ENCODE peak calls at places on chromosomes 5 and 9, in seven cellular contexts. Z, A, V, Y, L, Q and T are unnamed samples.

GRCh38 chr5:119537704-119538103 is 85.4 kb downstream of the HSD17B4 start:
- DNase-seq in Y (no peak), Z (peak), L (peak), V (peak), Q (peak), A (no peak), T (peak)

GRCh38 chr9:134826336-134827246 is 54.0 kb upstream of the FCN2 start:
- DNase-seq in A (no peak), L (no peak), Q (no peak), V (no peak), Z (no peak), Y (no peak), T (no peak)

GRCh38 chr5:74179701-74180100 is 460.8 kb downstream of the ENC1 start:
- DNase-seq in A (no peak), Y (no peak), V (no peak), L (no peak), Z (peak), Q (no peak), T (no peak)

GRCh38 chr9:34659592-34660253 is 2.7 kb downstream of the CCL27 start:
- DNase-seq in Y (no peak), A (no peak), L (no peak), Q (peak), Z (peak), V (peak), T (no peak)

GRCh38 chr5:1338196-1338490 is 6.8 kb downstream of the CLPTM1L start:
- DNase-seq in Y (no peak), Q (no peak), Z (no peak), L (no peak), A (no peak), V (no peak), T (no peak)

GRCh38 chr5:16869821-16870796 is 66.0 kb downstream of the MYO10 start:
- DNase-seq in Z (peak), Q (peak), A (no peak), L (no peak), Y (no peak), V (peak), T (no peak)

GRCh38 chr9:107243757-107244156 is 39.3 kb upstream of the RAD23B start:
- DNase-seq in Q (peak), A (no peak), V (peak), Z (peak), L (no peak), Y (no peak), T (peak)

GRCh38 chr9:109346904-109347303 is 26.0 kb upstream of the EPB41L4B start:
- DNase-seq in L (no peak), A (no peak), Y (no peak), Q (no peak), V (no peak), Z (no peak), T (peak)

GRCh38 chr5:116382025-116382873 is 192.4 kb downstream of the SEMA6A start:
- DNase-seq in V (no peak), Z (no peak), L (no peak), Q (no peak), A (no peak), Y (no peak), T (no peak)

GRCh38 chr5:135204151-135204600 is 170.1 kb upstream of the PITX1 start:
- DNase-seq in L (no peak), Z (peak), A (no peak), V (peak), Q (no peak), Y (no peak), T (peak)

GRCh38 chr9:132559711-132560110 is 22.7 kb upstream of the BARHL1 start:
- DNase-seq in Q (no peak), Z (no peak), A (no peak), Y (no peak), L (no peak), V (no peak), T (no peak)

GRCh38 chr9:89522261-89522978 is 24.5 kb upstream of the SEMA4D start:
- DNase-seq in L (no peak), A (no peak), Z (no peak), Y (no peak), V (no peak), Q (no peak), T (no peak)

GRCh38 chr9:133142657-133143592 is 20.8 kb downstream of the GBGT1 start:
- DNase-seq in Z (no peak), Q (peak), V (no peak), Y (no peak), L (no peak), A (no peak), T (no peak)

GRCh38 chr5:178335287-178336030 is 102.9 kb upstream of the PHYKPL start:
- DNase-seq in L (no peak), Q (no peak), Y (no peak), Z (no peak), A (no peak), V (no peak), T (no peak)

GRCh38 chr9:74666625-74667316 is 169.6 kb downstream of the RORB start:
- DNase-seq in Q (no peak), Y (no peak), A (no peak), Z (peak), V (peak), L (no peak), T (no peak)

GRCh38 chr5:96348536-96348935 is 84.5 kb downstream of the PCSK1 start:
- DNase-seq in Z (no peak), A (no peak), Q (no peak), V (no peak), Y (no peak), L (no peak), T (no peak)

GRCh38 chr9:124130277-124131075 is 118.9 kb downstream of the LHX2 start:
- DNase-seq in Q (no peak), L (no peak), Y (no peak), A (no peak), Z (no peak), V (no peak), T (no peak)

GRCh38 chr5:96516631-96517071 is 83.6 kb upstream of the PCSK1 start:
- DNase-seq in V (peak), Q (no peak), Y (no peak), L (no peak), Z (peak), A (no peak), T (no peak)

GRCh38 chr9:114339130-114339908 is 9.7 kb downstream of the ORM2 start:
- DNase-seq in Q (peak), L (peak), V (peak), Y (peak), A (peak), Z (peak), T (peak)

GRCh38 chr9:12923472-12924009 is 148.7 kb downstream of the LURAP1L start:
- DNase-seq in L (no peak), Y (no peak), Z (peak), V (peak), A (no peak), Q (no peak), T (no peak)

GRCh38 chr9:137294684-137295312 is 7.3 kb downstream of the NRARP start:
- DNase-seq in L (no peak), Y (peak), Q (no peak), A (no peak), V (peak), Z (peak), T (no peak)

GRCh38 chr9:104088416-104088815 is 5.7 kb upstream of the SMC2 start:
- DNase-seq in Z (peak), A (no peak), L (no peak), Q (no peak), Y (no peak), V (peak), T (no peak)

GRCh38 chr9:87336914-87337333 is 160.7 kb upstream of the DAPK1 start:
- DNase-seq in Q (peak), Y (no peak), A (peak), Z (peak), L (no peak), V (peak), T (peak)

GRCh38 chr5:612498-613424 is 621 bp downstream of the CEP72 start:
- DNase-seq in A (peak), V (peak), L (no peak), Y (no peak), Z (no peak), Q (no peak), T (peak)

GRCh38 chr5:180120221-180121101 is 48.9 kb upstream of the RNF130 start:
- DNase-seq in Z (no peak), Y (peak), Q (no peak), A (no peak), V (no peak), L (no peak), T (no peak)

GRCh38 chr5:112948455-112948854 is 26.4 kb upstream of the REEP5 start:
- DNase-seq in V (no peak), Q (no peak), A (no peak), L (no peak), Y (no peak), Z (no peak), T (no peak)

GRCh38 chr5:133245191-133246052 is 193.6 kb downstream of the HSPA4 start:
- DNase-seq in Z (peak), A (no peak), V (peak), L (peak), Q (peak), Y (no peak), T (peak)

GRCh38 chr9:17063535-17064135 is 71.2 kb upstream of the CNTLN start:
- DNase-seq in Q (peak), Y (peak), A (peak), Z (peak), L (no peak), V (peak), T (peak)

GRCh38 chr5:37184748-37185364 is 64.3 kb downstream of the CPLANE1 start:
- DNase-seq in L (no peak), A (no peak), Q (no peak), V (no peak), Z (no peak), Y (no peak), T (no peak)

GRCh38 chr5:103098993-103099392 is 20.9 kb downstream of the GIN1 start:
- DNase-seq in Z (no peak), Y (no peak), L (no peak), Q (no peak), A (no peak), V (no peak), T (peak)
- H3K23ac ChIP-seq in Z (no peak), Y (no peak), L (no peak), Q (no peak), A (no peak), V (no peak), T (no peak)

DNA sequence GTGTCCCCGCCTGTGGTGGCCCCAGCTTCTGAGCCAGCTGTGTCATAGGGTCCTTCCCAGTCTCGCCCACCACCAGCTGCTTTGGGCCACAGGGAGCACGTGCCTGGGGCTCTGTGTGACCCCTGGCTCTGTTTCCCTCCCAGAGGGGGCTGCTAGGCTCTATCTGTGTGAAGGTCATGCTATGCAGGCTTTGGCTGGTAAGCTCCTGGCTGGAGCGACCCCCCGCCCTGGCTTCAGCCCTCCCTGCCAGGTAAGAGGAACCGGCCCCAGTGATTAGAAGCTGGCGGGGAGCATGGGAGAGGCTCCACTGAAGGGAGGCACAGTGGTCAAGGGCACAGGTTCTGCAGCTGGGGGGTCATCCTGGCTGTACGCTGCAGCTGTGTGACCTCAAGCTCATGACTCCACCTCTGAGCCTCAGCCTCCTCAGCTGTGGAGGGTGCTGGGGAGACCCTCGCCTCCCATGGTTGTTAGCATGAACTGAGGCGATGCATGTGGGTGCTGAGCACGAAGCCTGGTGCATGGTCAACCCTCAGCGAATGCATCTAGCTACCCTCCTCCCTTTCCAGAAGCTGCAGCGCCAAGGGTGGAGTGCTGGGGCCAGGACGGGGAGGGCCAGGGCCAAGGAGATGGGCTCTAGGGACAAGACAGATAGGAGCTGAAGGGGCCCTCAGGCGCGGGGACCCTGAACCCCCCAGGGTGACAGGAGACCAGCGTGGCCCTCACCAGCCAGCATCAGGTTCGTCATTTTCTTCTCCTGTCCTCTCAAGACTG is 163.8 kb upstream of the MVB12B start:
- DNase-seq in L (no peak), V (no peak), A (no peak), Z (no peak), Q (no peak), Y (no peak), T (no peak)
- H2AK5ac ChIP-seq in L (no peak), V (no peak), A (peak), Z (no peak), Q (no peak), Y (no peak), T (no peak)

GRCh38 chr9:81589819-81590218 is 99.5 kb downstream of the TLE1 start:
- DNase-seq in Q (no peak), L (no peak), Z (no peak), Y (no peak), V (no peak), A (no peak), T (no peak)
- H3K27ac ChIP-seq in Q (no peak), L (no peak), Z (no peak), Y (no peak), V (no peak), A (no peak), T (no peak)

GRCh38 chr9:72485821-72486605 is 35.4 kb upstream of the TMC1 start:
- DNase-seq in V (peak), L (no peak), Y (no peak), Z (peak), Q (no peak), A (peak), T (no peak)
- H3K23ac ChIP-seq in V (no peak), L (no peak), Y (no peak), Z (peak), Q (no peak), A (no peak), T (no peak)

GRCh38 chr9:125906144-125906543 is 159.0 kb downstream of the PBX3 start:
- DNase-seq in Z (peak), Q (no peak), A (no peak), Y (no peak), V (peak), L (no peak), T (no peak)

GRCh38 chr9:125902224-125902623 is 155.1 kb downstream of the PBX3 start:
- DNase-seq in A (no peak), Y (no peak), Z (no peak), Q (no peak), V (no peak), L (no peak), T (no peak)

GRCh38 chr9:125906893-125907292 is 159.7 kb downstream of the PBX3 start:
- DNase-seq in L (no peak), Q (no peak), Z (no peak), Y (no peak), V (no peak), A (no peak), T (no peak)

GRCh38 chr9:125902865-125903512 is 155.8 kb downstream of the PBX3 start:
- DNase-seq in L (no peak), Q (no peak), Y (no peak), A (no peak), Z (no peak), V (no peak), T (no peak)

DNA sequence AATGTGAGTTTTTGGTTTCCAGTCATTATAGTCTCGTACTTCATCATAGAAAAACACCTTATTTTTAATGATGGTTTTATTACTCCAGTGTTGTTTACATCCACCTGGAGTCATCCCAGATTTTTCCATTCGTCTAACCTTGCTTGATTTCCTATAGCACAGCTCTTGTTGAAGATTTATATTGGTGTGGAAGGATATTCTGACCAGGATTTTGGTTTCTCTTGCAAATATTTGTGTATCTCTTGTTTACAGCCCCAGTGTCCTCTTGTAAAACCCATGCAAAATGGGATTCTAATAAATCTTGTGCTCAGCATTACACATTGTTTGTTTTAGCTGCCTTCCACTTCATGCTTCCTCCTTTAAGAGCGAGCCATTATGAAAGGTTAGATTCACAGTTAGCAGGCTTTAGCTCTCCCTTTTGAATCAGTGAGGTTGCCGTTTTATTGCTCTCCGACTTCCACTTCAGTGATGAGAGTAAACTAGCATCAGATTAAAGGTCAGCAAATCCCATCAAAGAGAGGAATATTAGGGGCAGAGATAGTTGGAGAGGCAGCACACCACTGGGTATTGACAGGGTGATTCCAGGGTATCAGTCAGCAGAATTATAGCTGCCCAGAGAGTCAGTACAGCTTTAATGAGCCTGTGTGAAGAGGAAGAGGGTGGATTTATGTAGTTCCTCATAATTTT is 157.1 kb downstream of the PBX3 start:
- DNase-seq in Z (peak), A (no peak), Y (no peak), L (no peak), V (peak), Q (no peak), T (no peak)
- H2AK5ac ChIP-seq in Z (no peak), A (no peak), Y (no peak), L (no peak), V (no peak), Q (no peak), T (no peak)

GRCh38 chr5:71782771-71783770 is 64.0 kb downstream of the CARTPT start:
- DNase-seq in A (peak), Q (peak), Z (peak), L (peak), V (peak), Y (peak), T (peak)

GRCh38 chr5:71778678-71779276 is 59.7 kb downstream of the CARTPT start:
- DNase-seq in Z (peak), Q (no peak), L (no peak), A (peak), Y (no peak), V (peak), T (peak)

GRCh38 chr5:71780597-71780996 is 61.5 kb downstream of the CARTPT start:
- DNase-seq in Q (no peak), V (no peak), Y (no peak), Z (no peak), L (no peak), A (no peak), T (no peak)

GRCh38 chr5:71783891-71784290 is 64.8 kb downstream of the CARTPT start:
- DNase-seq in Y (no peak), Z (no peak), V (no peak), L (no peak), A (no peak), Q (no peak), T (peak)

GRCh38 chr5:71782393-71782770 is 63.3 kb downstream of the CARTPT start:
- DNase-seq in L (no peak), Z (no peak), A (no peak), Q (no peak), V (no peak), Y (no peak), T (no peak)
- H3K27ac ChIP-seq in L (no peak), Z (no peak), A (no peak), Q (no peak), V (no peak), Y (no peak), T (no peak)

GRCh38 chr9:128634651-128635262 is 21.9 kb downstream of the DYNC2I2 start:
- DNase-seq in Z (no peak), V (no peak), Y (no peak), A (no peak), L (no peak), Q (no peak), T (no peak)

GRCh38 chr9:128636024-128636390 is 20.6 kb downstream of the DYNC2I2 start:
- DNase-seq in V (no peak), L (peak), Y (peak), Q (peak), Z (no peak), A (no peak), T (peak)

GRCh38 chr9:128634111-128634510 is 22.5 kb downstream of the DYNC2I2 start:
- DNase-seq in Y (no peak), L (no peak), A (no peak), Q (no peak), Z (no peak), V (no peak), T (no peak)

GRCh38 chr9:128636556-128637530 is 19.8 kb downstream of the DYNC2I2 start:
- DNase-seq in Y (no peak), A (no peak), L (no peak), V (no peak), Z (no peak), Q (no peak), T (no peak)

GRCh38 chr9:128635266-128636023 is 21.2 kb downstream of the DYNC2I2 start:
- DNase-seq in Y (peak), V (peak), A (peak), Q (peak), L (peak), Z (peak), T (peak)
- H3K23ac ChIP-seq in Y (no peak), V (no peak), A (peak), Q (no peak), L (no peak), Z (peak), T (no peak)

GRCh38 chr5:17916451-17916850 is 282.2 kb downstream of the TAF11L14 start:
- DNase-seq in Z (no peak), L (no peak), Q (no peak), Y (no peak), A (no peak), V (no peak), T (no peak)
- H2AK5ac ChIP-seq in Z (no peak), L (no peak), Q (no peak), Y (no peak), A (no peak), V (no peak), T (no peak)

GRCh38 chr9:130192600-130192999 is 20.4 kb downstream of the NCS1 start:
- DNase-seq in A (no peak), Z (no peak), Y (no peak), Q (no peak), V (no peak), L (no peak), T (no peak)
- H3K27ac ChIP-seq in A (no peak), Z (no peak), Y (no peak), Q (no peak), V (no peak), L (no peak), T (no peak)